ENCODE peak calls at places on chromosomes 11 and 22, in four cellular contexts. Y is A673, B is osteoblast, R is right lobe of liver. Q is an unnamed sample.

GRCh38 chr22:24485608-24486007 is 9.5 kb upstream of the UPB1 start:
- DNase-seq in Y (peak; percentile 43), B (no peak), R (no peak), Q (peak; percentile 36)

GRCh38 chr11:19979519-19979845 is 180.8 kb downstream of the DBX1 start:
- DNase-seq in Y (no peak), B (no peak), R (no peak), Q (no peak)

GRCh38 chr11:48081151-48082010 is 101.0 kb downstream of the PTPRJ start:
- DNase-seq in Y (no peak), B (peak; percentile 88), R (peak; percentile 89), Q (peak; percentile 76)

GRCh38 chr11:74687237-74688005 is 43.8 kb downstream of the CHRDL2 start:
- DNase-seq in Y (peak; percentile 49), B (peak; percentile 94), R (no peak), Q (no peak)

GRCh38 chr22:29621761-29622526 is 18.5 kb downstream of the NF2 start:
- DNase-seq in Y (peak; percentile 68), B (peak; percentile 85), R (no peak), Q (no peak)

GRCh38 chr11:62461740-62462522 is 43.1 kb downstream of the SCGB1A1 start:
- DNase-seq in Y (no peak), B (peak; percentile 93), R (no peak), Q (no peak)

GRCh38 chr11:82750643-82751139 is 17.0 kb upstream of the FAM181B start:
- DNase-seq in Y (peak; percentile 64), B (no peak), R (no peak), Q (no peak)

GRCh38 chr22:20044495-20045151 is 23.7 kb downstream of the TANGO2 start:
- DNase-seq in Y (no peak), B (peak; percentile 58), R (no peak), Q (no peak)

DNA sequence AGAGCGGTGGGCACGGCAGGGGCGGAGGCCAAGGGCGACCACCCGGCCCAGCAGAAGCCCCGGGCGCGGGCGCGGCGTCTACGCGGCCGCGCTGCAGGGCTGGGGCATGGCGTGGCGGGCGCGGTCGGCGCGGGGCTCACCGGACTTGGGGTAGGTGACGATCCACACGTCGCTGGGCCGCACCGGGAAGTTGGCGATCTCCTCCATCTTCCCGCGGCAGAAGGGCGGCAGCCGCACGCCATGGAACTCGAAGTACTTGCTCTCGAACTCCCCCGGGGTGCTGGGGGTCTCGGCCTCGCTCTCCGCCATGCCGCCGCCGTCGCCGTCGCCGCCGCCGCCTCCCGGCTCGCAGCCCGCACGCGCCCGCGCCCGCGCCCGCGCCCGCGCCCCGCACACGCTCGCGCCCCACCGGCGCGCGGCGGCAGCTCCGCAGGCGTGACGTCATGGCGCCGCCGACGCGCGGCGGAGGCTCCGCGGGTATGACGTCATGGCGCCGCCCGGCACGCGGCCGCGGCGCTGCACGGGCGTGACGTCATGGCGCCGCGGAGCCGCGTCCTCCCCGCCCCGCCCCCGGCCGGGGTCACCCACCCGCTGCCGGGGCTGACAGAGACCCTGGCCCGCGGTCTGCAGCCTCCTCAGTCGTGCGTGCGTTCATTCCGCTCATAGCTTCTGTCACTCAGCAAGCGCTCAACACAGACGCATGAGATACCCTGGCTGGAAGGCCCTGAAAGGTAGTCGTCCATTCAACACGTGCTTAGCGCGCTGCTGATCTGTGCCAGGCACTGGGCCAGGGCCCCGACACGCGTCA is at the start of gene SULT4A1:
- DNase-seq in Y (peak; percentile 39), B (peak; percentile 92), R (peak; percentile 43), Q (no peak)
- H3K4me3 ChIP-seq in Y (peak within 1 kb of the TSS; percentile 19), B (no peak within 1 kb of the TSS), R (no peak within 1 kb of the TSS), Q (no peak within 1 kb of the TSS)

GRCh38 chr11:16999116-16999515 is 15.1 kb downstream of the PLEKHA7 start:
- DNase-seq in Y (no peak), B (no peak), R (no peak), Q (no peak)

GRCh38 chr11:17003426-17003825 is 10.8 kb downstream of the PLEKHA7 start:
- DNase-seq in Y (no peak), B (no peak), R (no peak), Q (no peak)

GRCh38 chr11:17000987-17001386 is 13.2 kb downstream of the PLEKHA7 start:
- DNase-seq in Y (no peak), B (no peak), R (no peak), Q (no peak)

GRCh38 chr11:17004486-17005148 is 9.6 kb downstream of the PLEKHA7 start:
- DNase-seq in Y (no peak), B (no peak), R (no peak), Q (no peak)

DNA sequence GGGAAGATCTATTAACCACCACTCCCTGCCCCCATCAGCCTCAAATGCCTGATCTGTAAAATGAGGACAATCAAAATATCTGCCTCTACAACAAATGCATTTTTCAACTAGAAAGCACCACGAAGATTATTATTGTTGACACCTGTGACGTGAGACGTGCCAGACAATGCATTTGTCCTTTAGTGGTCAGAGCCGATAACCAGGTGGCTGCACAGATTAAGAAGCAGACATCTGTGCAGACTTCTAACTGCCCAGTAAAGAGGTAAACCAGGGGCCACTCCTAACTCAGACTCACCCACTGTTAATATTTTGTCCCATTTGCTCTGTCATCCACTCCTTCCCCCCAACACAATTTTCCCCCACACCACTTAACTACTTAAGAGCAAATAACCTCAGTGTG is 11.7 kb downstream of the PLEKHA7 start:
- DNase-seq in Y (no peak), B (no peak), R (no peak), Q (no peak)
- H3K4me1 ChIP-seq in Y (no peaks in the 10 kb centered on the region), B (no peaks in the 10 kb centered on the region), R (peaks cover 10% of the 10 kb centered on the region), Q (peaks cover 7% of the 10 kb centered on the region)

DNA sequence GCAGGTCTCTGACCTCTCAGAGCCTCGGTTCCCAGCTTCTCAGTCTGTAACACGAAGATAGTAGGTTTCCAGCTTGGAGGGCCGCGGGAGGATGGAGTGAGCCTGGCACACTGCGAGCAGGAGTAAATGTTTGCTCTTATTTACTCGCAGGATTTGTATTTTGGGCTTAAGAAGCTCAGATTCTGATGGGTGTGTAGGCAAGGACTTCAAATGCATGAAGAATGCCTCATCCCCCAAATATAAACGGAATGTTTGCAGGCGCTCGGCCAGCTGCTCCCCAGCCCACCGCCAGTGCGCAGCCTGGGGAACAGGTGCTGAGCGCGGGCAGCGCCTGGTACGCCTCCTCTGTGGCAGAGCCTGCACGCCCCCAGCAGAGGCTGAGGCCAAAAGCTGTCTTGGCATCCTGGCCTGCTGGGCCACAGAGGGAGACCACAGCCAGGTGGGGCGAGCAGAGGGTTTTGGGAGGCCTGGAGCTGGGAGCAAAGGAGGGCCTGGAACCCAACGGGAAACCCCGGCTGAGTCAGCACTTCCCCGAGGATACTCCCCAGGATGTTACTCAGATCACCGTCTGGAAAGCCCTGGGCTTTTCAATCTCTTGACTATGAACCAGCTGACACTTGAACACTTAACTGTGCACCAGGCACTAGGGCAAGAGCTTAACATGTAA is 9.4 kb downstream of the EHD1 start:
- DNase-seq in Y (no peak), B (peak; percentile 98), R (peak; percentile 59), Q (no peak)
- H3K27ac ChIP-seq in Y (no peak overlapping the region), B (peak overlapping the region; percentile 90), R (no peak overlapping the region), Q (peak overlapping the region; percentile 88)

GRCh38 chr11:124069429-124070401 is 28.6 kb upstream of the OR10G7 start:
- DNase-seq in Y (peak; percentile 87), B (no peak), R (peak; percentile 64), Q (no peak)
- H3K4me3 ChIP-seq in Y (peak overlapping the region; percentile 35), B (peak overlapping the region; percentile 60), R (no peak overlapping the region), Q (no peak overlapping the region)

Q was measured in heart right ventricle.